ENCODE peak calls at places on chromosomes 5 and 9, in five cellular contexts. G is astrocyte, L is cardiac fibroblast, A is bronchial epithelial cell, N is sigmoid colon. U is an unnamed sample.

GRCh38 chr5:138463335-138464017 is 1.8 kb upstream of the EGR1 start:
- DNase-seq in A (no peak), G (no peak), N (peak; percentile 84), L (peak; percentile 42), U (peak; percentile 27)

GRCh38 chr9:126491256-126491879 is 122.4 kb upstream of the LMX1B start:
- DNase-seq in N (no peak), G (peak; percentile 24), L (peak; percentile 77), A (peak; percentile 52), U (peak; percentile 77)

GRCh38 chr9:28792736-28793135 is 1219.5 kb upstream of the C9orf72 start:
- DNase-seq in N (no peak), G (no peak), L (no peak), A (peak; percentile 49), U (no peak)

GRCh38 chr9:114124138-114124537 is 25.0 kb upstream of the KIF12 start:
- DNase-seq in N (no peak), G (no peak), L (no peak), A (no peak), U (no peak)

GRCh38 chr5:16596541-16596940 is 20.3 kb downstream of the RETREG1 start:
- DNase-seq in L (peak; percentile 2), G (peak; percentile 85), N (no peak), A (no peak), U (no peak)

GRCh38 chr9:91033802-91034201 is 232.2 kb downstream of the SYK start:
- DNase-seq in G (no peak), L (no peak), A (no peak), N (no peak), U (no peak)

GRCh38 chr9:133119039-133119438 is 2.0 kb downstream of the RALGDS start:
- DNase-seq in A (no peak), N (peak; percentile 84), L (no peak), G (no peak), U (no peak)

GRCh38 chr5:8730194-8730593 is 815.7 kb downstream of the SEMA5A start:
- DNase-seq in N (no peak), G (peak; percentile 82), A (no peak), L (peak; percentile 35), U (peak; percentile 38)

GRCh38 chr5:96975656-96976055 is 39.8 kb downstream of the LNPEP start:
- DNase-seq in N (no peak), L (peak; percentile 21), G (no peak), A (no peak), U (no peak)

GRCh38 chr9:136107155-136107952 is 11.3 kb downstream of the TMEM250 start:
- DNase-seq in A (no peak), N (no peak), G (no peak), L (no peak), U (no peak)

GRCh38 chr5:168377525-168377924 is 86.1 kb downstream of the WWC1 start:
- DNase-seq in N (no peak), A (no peak), L (no peak), G (no peak), U (no peak)

GRCh38 chr5:96567188-96567587 is 95.0 kb upstream of the CAST start:
- DNase-seq in A (peak; percentile 43), G (peak; percentile 81), N (no peak), L (peak; percentile 58), U (peak; percentile 54)

GRCh38 chr5:27008604-27009564 is 29.5 kb downstream of the CDH9 start:
- DNase-seq in L (no peak), A (peak; percentile 13), N (no peak), G (no peak), U (no peak)

GRCh38 chr5:37842048-37842447 is 2.2 kb upstream of the GDNF start:
- DNase-seq in N (no peak), A (no peak), G (no peak), L (no peak), U (no peak)

GRCh38 chr5:138349842-138350635 is 2.4 kb upstream of the KDM3B start:
- DNase-seq in G (peak; percentile 60), A (peak; percentile 75), N (no peak), L (peak; percentile 51), U (peak; percentile 37)

GRCh38 chr5:67547682-67548081 is 351.1 kb upstream of the CD180 start:
- DNase-seq in L (no peak), G (no peak), N (no peak), A (no peak), U (no peak)

GRCh38 chr5:122256388-122256787 is 55.6 kb upstream of the SNCAIP start:
- DNase-seq in A (no peak), N (no peak), L (no peak), G (no peak), U (no peak)

GRCh38 chr5:32298056-32298420 is 14.7 kb downstream of the MTMR12 start:
- DNase-seq in G (no peak), L (no peak), N (no peak), A (no peak), U (no peak)

GRCh38 chr9:136629879-136630661 is 32.6 kb upstream of the EGFL7 start:
- DNase-seq in G (no peak), N (no peak), A (no peak), L (peak; percentile 63), U (peak; percentile 59)

DNA sequence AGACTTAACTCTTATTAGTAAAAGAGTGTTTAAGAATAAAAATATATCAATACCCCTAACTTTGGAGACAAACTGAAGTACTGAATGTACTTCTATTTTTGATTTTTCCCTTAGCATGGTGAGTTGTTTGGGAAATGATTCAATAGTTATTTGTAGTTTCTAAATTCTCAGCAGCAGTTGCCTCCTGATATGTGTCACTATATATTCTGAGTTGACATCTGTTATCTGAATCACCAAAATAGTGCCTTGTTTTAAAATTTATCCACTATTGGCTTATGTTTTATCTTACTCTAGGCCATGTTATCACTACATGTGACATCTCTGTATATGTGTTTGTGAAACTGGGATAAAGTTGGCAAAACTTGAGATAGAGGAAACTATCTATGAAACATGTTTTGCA is 317.6 kb downstream of the TLE4 start:
- DNase-seq in N (no peak), L (no peak), A (no peak), G (no peak), U (no peak)
- TF ChIP-seq CTCF in N (no peak), L (no peak), A (no peak), G (no peak), U (no peak)

DNA sequence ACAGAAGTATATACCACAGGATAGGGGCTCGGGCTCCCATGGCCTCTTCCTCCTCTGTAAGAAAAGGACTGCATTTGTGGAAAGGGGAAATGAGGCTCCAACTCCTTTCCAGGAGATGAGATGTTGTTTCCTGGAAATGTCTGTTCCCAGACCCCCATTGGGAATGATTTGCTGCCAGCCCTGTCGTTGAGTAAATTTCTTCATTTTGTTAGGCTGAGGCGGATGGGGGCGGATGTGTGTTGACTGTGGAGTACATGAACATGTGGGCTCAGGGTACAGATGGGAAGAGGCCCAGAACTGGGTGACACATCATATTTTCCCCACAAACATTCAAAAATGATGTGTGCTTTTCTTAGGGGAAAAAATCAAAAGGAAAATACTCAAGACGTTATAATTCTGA is 28.8 kb upstream of the TNFAIP8 start:
- DNase-seq in L (peak; percentile 36), N (no peak), G (no peak), A (no peak), U (peak; percentile 27)
- H3K4me3 ChIP-seq in L (no peak overlapping the region), N (no peak overlapping the region), G (no peak overlapping the region), A (no peak overlapping the region), U (no peak overlapping the region)

DNA sequence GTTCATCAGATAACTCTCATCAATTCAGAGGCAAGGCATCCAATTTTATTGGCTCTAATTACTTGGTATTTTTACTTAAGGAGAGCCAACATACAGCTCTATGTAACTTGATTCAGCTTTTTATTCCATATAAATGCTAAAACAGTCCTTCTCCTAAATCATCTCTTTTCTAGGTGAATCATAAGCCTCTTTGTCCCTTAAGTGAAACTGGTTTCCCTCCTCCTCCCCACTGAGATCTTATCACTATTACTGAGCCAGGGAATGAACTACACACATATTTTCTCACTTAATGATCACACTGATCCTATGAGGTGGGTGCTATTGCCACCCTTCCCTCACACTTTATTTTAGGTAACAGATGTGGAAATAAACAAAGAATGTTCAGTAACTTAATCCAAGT is 1143.8 kb downstream of the MAT2B start:
- DNase-seq in N (no peak), G (peak; percentile 55), A (no peak), L (no peak), U (no peak)
- TF ChIP-seq CTCF in N (no peak), G (no peak), A (no peak), L (no peak), U (no peak)

DNA sequence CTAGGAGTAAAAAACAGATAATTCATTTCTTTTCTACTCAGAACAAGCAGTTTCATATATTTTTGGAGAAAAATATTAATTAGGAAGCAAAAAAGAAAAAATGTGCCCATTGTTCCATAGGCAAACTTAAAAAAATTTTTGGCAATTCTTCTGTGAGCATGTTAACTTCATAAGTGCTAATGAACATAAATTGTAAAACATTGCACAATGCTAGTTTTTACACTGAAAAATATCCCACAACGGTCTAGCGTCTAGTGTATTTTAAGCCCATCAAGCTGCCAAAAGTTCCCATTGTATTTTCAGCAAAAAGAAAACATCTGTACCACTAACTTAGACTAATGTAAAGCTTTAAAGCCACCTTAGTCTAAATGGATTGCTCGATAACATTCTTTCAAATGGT is 2.8 kb downstream of the NR6A1 start:
- DNase-seq in L (no peak), G (no peak), N (no peak), A (no peak), U (no peak)
- H3K4me3 ChIP-seq in L (no peak overlapping the region), G (no peak overlapping the region), N (no peak overlapping the region), A (no peak overlapping the region), U (no peak overlapping the region)

GRCh38 chr5:10470669-10471068 is 29.0 kb downstream of the ROPN1L start:
- DNase-seq in A (no peak), N (no peak), G (no peak), L (no peak), U (no peak)
- TF ChIP-seq CTCF in A (no peak), N (no peak), G (no peak), L (no peak), U (no peak)

U was measured in fibroblast of pulmonary artery.